ENCODE peak calls at places on chromosomes 7 and 10, in six cellular contexts. E is NCI-H82; X is H9; Y is COLO829; V is stomach; I is CD8-positive, alpha-beta T cell. B is an unnamed sample.

GRCh38 chr10:89332718-89333281 is 5.0 kb downstream of the IFIT3 start:
- DNase-seq in E (no peak), X (no peak), Y (no peak), V (no peak), I (no peak), B (no peak)

GRCh38 chr7:21191317-21192073 is 236.4 kb upstream of the SP4 start:
- DNase-seq in E (no peak), X (no peak), Y (no peak), V (no peak), I (no peak), B (no peak)

GRCh38 chr7:27994639-27995038 is 186.0 kb downstream of the JAZF1 start:
- DNase-seq in E (peak; percentile 16), X (no peak), Y (peak; percentile 74), V (no peak), I (no peak), B (no peak)

GRCh38 chr7:140542226-140542625 is 62.9 kb upstream of the MKRN1 start:
- DNase-seq in E (no peak), X (no peak), Y (no peak), V (no peak), I (no peak), B (peak; percentile 89)

GRCh38 chr7:100897111-100897608 is 1.5 kb upstream of the ACHE start:
- DNase-seq in E (peak; percentile 52), X (peak; percentile 64), Y (no peak), V (peak; percentile 63), I (peak; percentile 58), B (no peak)

GRCh38 chr10:131935260-131935659 is 34.5 kb downstream of the PPP2R2D start:
- DNase-seq in E (no peak), X (no peak), Y (no peak), V (no peak), I (no peak), B (no peak)

GRCh38 chr7:95011156-95011928 is 103.9 kb downstream of the PPP1R9A start:
- DNase-seq in E (no peak), X (no peak), Y (no peak), V (no peak), I (no peak), B (no peak)

GRCh38 chr10:116771891-116772290 is 29.5 kb upstream of the HSPA12A start:
- DNase-seq in E (no peak), X (no peak), Y (no peak), V (no peak), I (no peak), B (peak; percentile 66)

GRCh38 chr7:84800846-84801245 is 386.0 kb downstream of the SEMA3D start:
- DNase-seq in E (no peak), X (no peak), Y (no peak), V (no peak), I (no peak), B (no peak)

GRCh38 chr10:9596368-9596920 is 1421.2 kb upstream of the CELF2 start:
- DNase-seq in E (no peak), X (no peak), Y (no peak), V (no peak), I (no peak), B (no peak)

GRCh38 chr10:90530526-90530925 is 327.3 kb downstream of the HTR7 start:
- DNase-seq in E (peak; percentile 73), X (no peak), Y (no peak), V (no peak), I (no peak), B (no peak)

GRCh38 chr7:47938574-47939165 is 9.6 kb downstream of the PKD1L1 start:
- DNase-seq in E (peak; percentile 23), X (no peak), Y (no peak), V (no peak), I (no peak), B (no peak)

GRCh38 chr7:121953164-121953563 is 80.2 kb downstream of the PTPRZ1 start:
- DNase-seq in E (no peak), X (no peak), Y (no peak), V (no peak), I (no peak), B (no peak)

GRCh38 chr10:126205482-126206210 is 182.6 kb downstream of the ADAM12 start:
- DNase-seq in E (no peak), X (no peak), Y (no peak), V (no peak), I (no peak), B (no peak)

GRCh38 chr7:131424219-131424822 is 96.6 kb downstream of the MKLN1 start:
- DNase-seq in E (peak; percentile 62), X (no peak), Y (peak; percentile 68), V (no peak), I (no peak), B (no peak)

GRCh38 chr10:113022265-113022664 is 72.2 kb downstream of the TCF7L2 start:
- DNase-seq in E (no peak), X (no peak), Y (no peak), V (no peak), I (no peak), B (peak; percentile 36)

GRCh38 chr10:71597821-71598498 is 121.6 kb downstream of the C10orf105 start:
- DNase-seq in E (no peak), X (no peak), Y (no peak), V (no peak), I (no peak), B (peak; percentile 78)

GRCh38 chr10:20100157-20100556 is 283.9 kb downstream of the PLXDC2 start:
- DNase-seq in E (no peak), X (no peak), Y (no peak), V (no peak), I (no peak), B (no peak)

GRCh38 chr7:3648276-3648675 is 347.2 kb downstream of the SDK1 start:
- DNase-seq in E (no peak), X (no peak), Y (no peak), V (no peak), I (no peak), B (no peak)

GRCh38 chr7:36937754-36938551 is 213.7 kb upstream of the AOAH start:
- DNase-seq in E (peak; percentile 18), X (no peak), Y (no peak), V (no peak), I (no peak), B (no peak)

GRCh38 chr7:124752310-124752709 is 13.3 kb downstream of the GPR37 start:
- DNase-seq in E (no peak), X (no peak), Y (no peak), V (no peak), I (no peak), B (no peak)

GRCh38 chr7:1815051-1815481 is 145.0 kb downstream of the ELFN1 start:
- DNase-seq in E (peak; percentile 91), X (no peak), Y (no peak), V (no peak), I (no peak), B (peak; percentile 60)

GRCh38 chr7:120992272-120993010 is 3.9 kb downstream of the CPED1 start:
- DNase-seq in E (no peak), X (no peak), Y (no peak), V (no peak), I (no peak), B (no peak)

GRCh38 chr7:43439631-43440401 is 143.1 kb upstream of the STK17A start:
- DNase-seq in E (peak; percentile 83), X (peak; percentile 84), Y (peak; percentile 71), V (peak; percentile 29), I (peak; percentile 12), B (no peak)

B was measured in sigmoid colon.